ENCODE peak calls at places on chromosomes 16 and 17, in four cellular contexts. A, Q, X and T are unnamed samples. For H3K27me3, the result is how much of the 10 kb centered on the place peaks cover.

GRCh38 chr17:40068917-40069750 is 6.4 kb downstream of the THRA start:
- DNase-seq in A (peak), Q (peak), X (peak), T (peak)

GRCh38 chr16:20918486-20919239 is 18.1 kb downstream of the LYRM1 start:
- DNase-seq in A (peak), Q (no peak), X (no peak), T (no peak)

GRCh38 chr16:28623172-28623711 is 13.4 kb upstream of the SULT1A1 start:
- DNase-seq in A (no peak), Q (peak), X (peak), T (no peak)

GRCh38 chr17:45247429-45248131 is 14.3 kb downstream of the SPATA32 start:
- DNase-seq in A (peak), Q (peak), X (peak), T (peak)

GRCh38 chr16:66920924-66921680 is 2.4 kb upstream of the CDH16 start:
- DNase-seq in A (no peak), Q (peak), X (no peak), T (no peak)

GRCh38 chr16:2973081-2973480 is 3.9 kb downstream of the PAQR4 start:
- DNase-seq in A (no peak), Q (peak), X (no peak), T (no peak)

GRCh38 chr16:3625911-3626732 is 14.7 kb upstream of the SLX4 start:
- DNase-seq in A (no peak), Q (no peak), X (no peak), T (no peak)

GRCh38 chr16:12646490-12647274 is 157.0 kb downstream of the CPPED1 start:
- DNase-seq in A (no peak), Q (no peak), X (no peak), T (no peak)

GRCh38 chr17:39527220-39527813 is 66.0 kb downstream of the CDK12 start:
- DNase-seq in A (no peak), Q (no peak), X (peak), T (no peak)

GRCh38 chr17:16491703-16492612 is at the start of gene LRRC75A:
- DNase-seq in A (peak), Q (peak), X (peak), T (no peak)

GRCh38 chr17:73575470-73576235 is 68.6 kb downstream of the SDK2 start:
- DNase-seq in A (no peak), Q (no peak), X (no peak), T (no peak)

GRCh38 chr17:49216953-49217650 is 6.6 kb downstream of the ABI3 start:
- DNase-seq in A (no peak), Q (peak), X (no peak), T (no peak)

GRCh38 chr17:77356109-77356689 is 215.4 kb downstream of the SEC14L1 start:
- DNase-seq in A (peak), Q (no peak), X (peak), T (no peak)

GRCh38 chr17:49528966-49529365 is 33.9 kb downstream of the NGFR start:
- DNase-seq in A (no peak), Q (no peak), X (no peak), T (no peak)

GRCh38 chr17:81002013-81002384 is 10.4 kb downstream of the CHMP6 start:
- DNase-seq in A (no peak), Q (no peak), X (no peak), T (no peak)

GRCh38 chr16:87297918-87298631 is 19.1 kb downstream of the C16orf95 start:
- DNase-seq in A (no peak), Q (peak), X (peak), T (no peak)

GRCh38 chr17:14792751-14793150 is 472.4 kb downstream of the PMP22 start:
- DNase-seq in A (no peak), Q (peak), X (peak), T (no peak)

GRCh38 chr17:50527949-50528474 is 4.5 kb upstream of the EPN3 start:
- DNase-seq in A (no peak), Q (no peak), X (no peak), T (no peak)

GRCh38 chr17:35808240-35808961 is 883 bp upstream of the TAF15 start:
- DNase-seq in A (no peak), Q (no peak), X (no peak), T (no peak)

GRCh38 chr17:78494189-78494960 is 82.8 kb downstream of the DNAH17 start:
- DNase-seq in A (no peak), Q (no peak), X (no peak), T (no peak)

GRCh38 chr17:39787743-39788484 is 50.2 kb downstream of the GRB7 start:
- DNase-seq in A (no peak), Q (no peak), X (no peak), T (no peak)

GRCh38 chr17:40122944-40123810 is 1.4 kb downstream of the MSL1 start:
- DNase-seq in A (peak), Q (peak), X (peak), T (no peak)

GRCh38 chr16:78240459-78241222 is 141.2 kb downstream of the WWOX start:
- DNase-seq in A (no peak), Q (no peak), X (peak), T (no peak)

GRCh38 chr16:20952144-20952797 is 51.7 kb downstream of the LYRM1 start:
- DNase-seq in A (no peak), Q (no peak), X (peak), T (no peak)

GRCh38 chr16:19162085-19162484 is 6.0 kb upstream of the SYT17 start:
- DNase-seq in A (no peak), Q (no peak), X (no peak), T (no peak)

GRCh38 chr16:51095114-51095872 is 55.8 kb downstream of the SALL1 start:
- DNase-seq in A (no peak), Q (no peak), X (no peak), T (no peak)

GRCh38 chr16:68031951-68032350 is 8.9 kb downstream of the DUS2 start:
- DNase-seq in A (no peak), Q (peak), X (peak), T (no peak)

GRCh38 chr17:36117505-36118382 is 14.1 kb downstream of the CCL4 start:
- DNase-seq in A (no peak), Q (no peak), X (no peak), T (no peak)

GRCh38 chr17:3531266-3532101 is 26.1 kb downstream of the TRPV3 start:
- DNase-seq in A (no peak), Q (no peak), X (no peak), T (no peak)

GRCh38 chr16:89407282-89407924 is 83.0 kb downstream of the ANKRD11 start:
- DNase-seq in A (no peak), Q (no peak), X (no peak), T (no peak)

GRCh38 chr16:50497592-50497991 is 50.6 kb upstream of the NKD1 start:
- DNase-seq in A (no peak), Q (no peak), X (no peak), T (no peak)

GRCh38 chr17:9644910-9645751 is at the start of gene USP43:
- DNase-seq in A (no peak), Q (peak), X (peak), T (no peak)

GRCh38 chr16:29844575-29845331 is 18.3 kb downstream of the CDIPT start:
- DNase-seq in A (peak), Q (no peak), X (no peak), T (no peak)

GRCh38 chr16:55175389-55175788 is 148.6 kb upstream of the IRX6 start:
- DNase-seq in A (no peak), Q (no peak), X (no peak), T (no peak)
- TF ChIP-seq CTCF in A (no peak), Q (no peak), X (no peak), T (no peak)

DNA sequence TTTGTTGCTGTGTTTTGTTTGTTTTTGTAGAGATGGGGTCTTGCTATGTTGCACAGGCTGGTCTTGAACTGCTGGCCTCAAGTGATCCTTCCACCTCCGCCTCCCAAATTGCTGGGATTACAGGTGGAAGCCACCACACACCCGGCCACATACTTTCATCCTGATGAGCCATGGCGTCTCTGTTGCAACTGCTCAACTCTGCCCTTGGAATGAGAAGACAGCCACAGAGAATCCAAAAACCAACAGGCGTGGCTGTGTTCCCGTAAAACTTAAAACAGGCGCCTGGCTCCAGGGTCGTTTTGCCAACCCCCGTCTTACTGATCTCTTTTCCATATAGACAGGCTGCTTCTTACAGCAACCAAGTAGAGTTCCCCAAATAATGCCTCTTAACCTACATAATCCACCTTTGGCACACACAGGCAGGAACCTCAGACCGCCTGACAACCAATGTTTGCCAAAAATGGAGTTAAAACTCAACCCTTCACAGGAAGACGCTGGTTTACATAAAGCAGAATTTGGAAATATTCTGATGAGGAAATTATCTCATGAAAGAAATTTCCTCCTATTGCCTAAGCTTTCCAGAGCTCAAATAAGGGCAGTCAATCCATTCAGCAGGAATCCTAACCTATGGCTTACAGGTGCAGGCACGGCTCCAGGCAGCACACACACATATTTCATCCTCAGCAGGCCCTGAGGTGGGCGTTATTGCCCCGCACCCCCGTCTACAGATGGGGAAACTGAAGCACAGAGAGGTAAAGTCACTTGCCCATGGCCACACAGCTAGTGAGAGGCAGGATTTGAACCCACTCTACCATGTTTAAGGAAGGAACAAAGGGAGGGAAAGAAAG is 35.8 kb downstream of the LITAF start:
- DNase-seq in A (no peak), Q (no peak), X (no peak), T (no peak)
- H3K27ac ChIP-seq in A (no peak), Q (no peak), X (no peak), T (no peak)

DNA sequence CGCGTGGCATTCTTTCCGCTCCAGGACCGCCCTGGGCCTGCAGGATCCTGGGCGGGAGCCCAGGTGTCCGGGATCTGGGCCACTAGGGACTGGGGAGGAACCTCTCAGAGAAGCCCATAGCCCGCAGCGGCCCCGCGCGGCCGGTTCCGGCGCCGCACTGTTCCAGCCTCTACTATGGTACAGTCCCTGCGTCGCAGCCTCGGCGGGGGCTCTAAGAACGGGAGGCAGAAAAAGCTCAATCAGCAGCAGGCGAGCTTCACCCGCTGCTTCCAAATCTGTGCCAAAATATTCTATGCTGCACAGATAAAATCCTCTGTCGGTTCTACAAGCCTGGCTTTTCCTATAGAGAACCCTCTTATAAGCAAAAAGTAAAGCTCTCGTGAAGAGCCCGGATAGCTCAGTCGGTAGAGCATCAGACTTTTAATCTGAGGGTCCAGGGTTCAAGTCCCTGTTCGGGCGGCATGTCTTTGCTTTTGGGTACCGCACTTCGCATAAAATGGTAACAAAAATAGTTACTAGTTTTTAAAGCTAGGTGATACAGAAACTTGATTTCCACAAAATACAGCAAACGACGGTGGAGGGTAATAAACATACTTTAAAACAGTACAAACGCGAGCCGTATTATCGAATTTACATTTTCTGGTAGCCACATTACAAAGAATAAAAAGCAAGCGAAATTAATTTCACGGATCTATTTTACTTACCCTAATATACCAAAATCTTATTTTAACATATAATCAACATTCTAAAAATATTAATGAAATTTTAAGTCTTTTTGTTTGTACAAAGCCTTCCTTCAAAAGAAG is 658 bp upstream of the ALOXE3 start:
- DNase-seq in A (peak), Q (peak), X (peak), T (peak)
- H3K27me3 ChIP-seq in A (under half), Q (under half), X (under half), T (under half)

GRCh38 chr16:75764154-75764768 is 38.0 kb upstream of the CPHXL start:
- DNase-seq in A (peak), Q (peak), X (peak), T (peak)
- TF ChIP-seq CTCF in A (peak), Q (peak), X (peak), T (peak)

DNA sequence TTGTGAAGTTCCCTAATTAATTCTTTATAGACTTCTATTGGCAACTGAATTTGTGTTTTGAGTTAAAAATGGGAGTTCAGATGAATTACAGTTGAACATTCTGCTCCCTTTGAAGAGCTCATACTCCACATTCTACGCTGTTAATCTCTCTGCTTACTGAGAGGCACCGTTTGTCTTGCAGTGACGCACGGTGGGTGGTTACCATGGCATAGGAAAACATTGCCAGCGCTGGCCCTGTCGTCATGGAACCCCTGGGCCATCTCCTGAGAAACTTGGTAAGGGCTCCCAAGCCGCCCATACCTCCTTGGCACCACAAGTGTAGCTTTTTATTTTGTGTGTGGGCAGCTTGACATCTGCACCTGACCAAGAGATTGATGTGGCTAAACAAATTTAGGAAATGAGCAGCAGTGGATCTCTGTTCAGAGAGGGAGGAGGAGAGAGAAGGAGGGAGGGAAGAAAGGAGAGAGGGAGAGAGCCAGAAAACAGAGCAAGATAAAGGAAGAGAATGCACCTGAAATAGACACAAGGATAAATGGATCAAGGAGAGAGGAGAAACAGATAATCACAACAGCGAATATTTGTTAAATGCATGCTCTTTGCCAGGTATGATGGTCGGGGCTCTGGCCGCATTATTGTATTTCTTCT is 398.5 kb downstream of the HAPSTR1 start:
- DNase-seq in A (peak), Q (peak), X (no peak), T (no peak)
- H3K27ac ChIP-seq in A (no peak), Q (peak), X (no peak), T (no peak)

GRCh38 chr16:88387177-88387576 is 4.4 kb downstream of the ZNF469 start:
- DNase-seq in A (no peak), Q (no peak), X (no peak), T (no peak)
- H3K27me3 ChIP-seq in A (under half), Q (under half), X (under half), T (under half)